ENCODE peak calls at places on chromosomes 1 and 21, in five cellular contexts. X is tibial nerve, E is AG09309, C is thoracic aorta, Q is neuronal stem cell. M is an unnamed sample.

GRCh38 chr1:165411396-165411795 is 33.5 kb downstream of the RXRG start:
- DNase-seq in X (no peak), E (no peak), C (no peak), Q (no peak), M (no peak)

GRCh38 chr1:63321061-63321787 is 1.1 kb upstream of the FOXD3 start:
- DNase-seq in X (no peak), E (no peak), C (no peak), Q (peak), M (no peak)

GRCh38 chr1:20958430-20958829 is 171.3 kb upstream of the HP1BP3 start:
- DNase-seq in X (no peak), E (no peak), C (no peak), Q (no peak), M (no peak)

GRCh38 chr1:81731989-81732388 is 68.7 kb upstream of the ADGRL2 start:
- DNase-seq in X (no peak), E (no peak), C (no peak), Q (no peak), M (no peak)

GRCh38 chr1:17183388-17184160 is 21.4 kb upstream of the PADI1 start:
- DNase-seq in X (no peak), E (no peak), C (no peak), Q (no peak), M (no peak)

GRCh38 chr1:111082421-111083192 is 57.3 kb downstream of the DRAM2 start:
- DNase-seq in X (no peak), E (peak), C (no peak), Q (no peak), M (no peak)

GRCh38 chr1:111768023-111768422 is 12.3 kb downstream of the DDX20 start:
- DNase-seq in X (no peak), E (no peak), C (no peak), Q (no peak), M (no peak)

GRCh38 chr1:110221119-110221518 is 11.0 kb downstream of the KCNC4 start:
- DNase-seq in X (no peak), E (no peak), C (no peak), Q (no peak), M (no peak)

GRCh38 chr1:44675186-44675585 is 672 bp downstream of the ARMH1 start:
- DNase-seq in X (no peak), E (no peak), C (no peak), Q (no peak), M (no peak)

GRCh38 chr1:150484861-150485260 is 2.4 kb upstream of the TARS2 start:
- DNase-seq in X (no peak), E (peak), C (no peak), Q (no peak), M (peak)

GRCh38 chr1:77200297-77200696 is 18.9 kb downstream of the PIGK start:
- DNase-seq in X (no peak), E (no peak), C (no peak), Q (no peak), M (no peak)

GRCh38 chr1:222974496-222974895 is 159.7 kb downstream of the DISP1 start:
- DNase-seq in X (no peak), E (peak), C (no peak), Q (no peak), M (no peak)

GRCh38 chr1:210755991-210756669 is 377.8 kb downstream of the KCNH1 start:
- DNase-seq in X (no peak), E (no peak), C (no peak), Q (no peak), M (no peak)

GRCh38 chr1:91651671-91652071 is 151.0 kb downstream of the CDC7 start:
- DNase-seq in X (peak), E (peak), C (peak), Q (no peak), M (no peak)

GRCh38 chr1:168583571-168583970 is 7.2 kb downstream of the XCL1 start:
- DNase-seq in X (no peak), E (no peak), C (no peak), Q (no peak), M (no peak)

GRCh38 chr1:93395195-93395594 is 49.5 kb downstream of the DR1 start:
- DNase-seq in X (no peak), E (no peak), C (no peak), Q (no peak), M (no peak)

GRCh38 chr1:7403265-7404045 is 367.6 kb upstream of the VAMP3 start:
- DNase-seq in X (no peak), E (no peak), C (no peak), Q (no peak), M (no peak)

GRCh38 chr1:111769517-111770146 is 13.9 kb downstream of the DDX20 start:
- DNase-seq in X (no peak), E (no peak), C (no peak), Q (peak), M (peak)

GRCh38 chr1:202164271-202165037 is 4.1 kb upstream of the PTPN7 start:
- DNase-seq in X (no peak), E (no peak), C (no peak), Q (no peak), M (peak)

GRCh38 chr1:81428998-81429397 is 371.7 kb upstream of the ADGRL2 start:
- DNase-seq in X (no peak), E (no peak), C (no peak), Q (no peak), M (no peak)

GRCh38 chr1:23651069-23651808 is 40.4 kb upstream of the RPL11 start:
- DNase-seq in X (no peak), E (no peak), C (no peak), Q (no peak), M (no peak)

GRCh38 chr1:152878042-152878441 is at the start of gene SMCP:
- DNase-seq in X (no peak), E (no peak), C (no peak), Q (no peak), M (no peak)

GRCh38 chr1:117732065-117732789 is 126.4 kb downstream of the TENT5C start:
- DNase-seq in X (no peak), E (no peak), C (no peak), Q (no peak), M (no peak)

GRCh38 chr1:23865543-23865930 is 2.6 kb downstream of the FUCA1 start:
- DNase-seq in X (no peak), E (peak), C (no peak), Q (no peak), M (no peak)

GRCh38 chr1:220786337-220787068 is at the start of gene MTARC1:
- DNase-seq in X (no peak), E (no peak), C (no peak), Q (peak), M (no peak)

GRCh38 chr1:55071477-55071876 is 32.1 kb downstream of the PCSK9 start:
- DNase-seq in X (no peak), E (no peak), C (no peak), Q (peak), M (peak)

GRCh38 chr1:211359876-211360275 is 33.2 kb downstream of the TRAF5 start:
- DNase-seq in X (no peak), E (no peak), C (no peak), Q (no peak), M (no peak)

GRCh38 chr1:5432436-5432835 is 559.8 kb downstream of the NPHP4 start:
- DNase-seq in X (no peak), E (no peak), C (no peak), Q (no peak), M (no peak)
- H3K4me3 ChIP-seq in X (no peak), E (no peak), C (no peak), Q (no peak), M (no peak)

GRCh38 chr1:38600905-38601304 is 258.7 kb downstream of the RRAGC start:
- DNase-seq in X (no peak), E (no peak), C (no peak), Q (no peak), M (no peak)
- H3K4me3 ChIP-seq in X (no peak), E (no peak), C (no peak), Q (no peak), M (no peak)

DNA sequence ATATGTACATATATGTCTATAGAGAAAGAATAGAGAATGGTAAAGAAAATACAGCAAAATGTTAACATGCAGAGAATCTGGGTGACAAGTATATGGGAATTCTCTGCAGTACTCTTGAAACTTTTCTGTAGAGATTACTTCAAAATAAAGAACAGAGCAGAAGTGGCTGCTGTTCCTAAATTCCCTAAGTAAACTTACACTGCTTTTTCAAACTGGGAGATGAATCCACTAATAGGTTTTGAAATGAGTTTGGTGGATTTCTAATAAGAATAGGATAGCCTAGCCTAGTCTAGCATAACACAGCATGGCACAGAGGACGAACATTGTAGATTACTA is 450 bp upstream of the CR2 start:
- DNase-seq in X (no peak), E (no peak), C (no peak), Q (no peak), M (no peak)
- H3K4me3 ChIP-seq in X (no peak), E (no peak), C (peak), Q (no peak), M (peak)

DNA sequence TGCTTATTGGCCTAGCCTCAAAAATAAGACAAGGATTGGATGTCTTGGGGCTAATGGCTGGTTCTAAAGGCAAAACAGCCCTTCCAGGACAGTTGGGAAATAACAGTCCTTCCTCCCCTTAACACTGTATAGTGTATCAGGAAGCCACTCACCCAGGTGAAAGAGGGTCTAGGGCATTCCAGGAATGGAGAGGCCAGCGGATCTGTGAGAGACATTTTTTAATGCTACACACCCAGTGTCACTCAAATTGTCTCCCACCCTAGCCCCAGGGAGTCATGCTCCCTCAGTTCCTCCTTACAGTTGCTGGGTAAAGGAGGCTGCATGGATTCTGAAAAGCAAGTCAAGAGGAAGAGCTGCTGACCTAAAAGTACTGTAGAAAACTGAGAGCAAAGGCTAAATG is 24.1 kb upstream of the EXO1 start:
- DNase-seq in X (no peak), E (no peak), C (no peak), Q (no peak), M (no peak)
- H3K4me3 ChIP-seq in X (no peak), E (no peak), C (no peak), Q (peak), M (peak)

DNA sequence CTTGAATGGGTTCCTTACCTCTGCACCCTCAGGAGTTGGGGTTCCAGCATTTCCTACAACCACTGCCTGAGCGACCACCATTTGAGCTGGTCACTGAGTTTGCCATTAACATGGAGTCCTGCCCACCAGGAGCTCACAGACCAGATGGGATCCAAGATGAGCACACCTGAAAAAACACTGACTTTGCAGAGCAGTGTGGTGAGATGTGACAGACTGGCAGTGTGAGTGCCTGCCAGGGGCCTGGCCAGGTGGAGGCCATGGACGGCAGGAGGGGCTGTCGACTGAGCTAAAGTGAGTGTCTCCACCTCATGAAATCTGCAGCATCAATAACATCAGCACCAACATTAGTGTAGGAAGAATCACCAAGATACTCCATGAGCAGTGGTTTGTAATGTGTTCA is 12.3 kb upstream of the MIXL1 start:
- DNase-seq in X (no peak), E (no peak), C (no peak), Q (no peak), M (no peak)
- H3K4me3 ChIP-seq in X (no peak), E (no peak), C (no peak), Q (no peak), M (no peak)

GRCh38 chr1:207867136-207868081 is 43.5 kb downstream of the CD34 start:
- DNase-seq in X (no peak), E (no peak), C (no peak), Q (no peak), M (no peak)
- H3K4me3 ChIP-seq in X (peak), E (peak), C (peak), Q (peak), M (peak)

GRCh38 chr1:11904978-11905377 is 21.2 kb downstream of the KIAA2013 start:
- DNase-seq in X (no peak), E (no peak), C (no peak), Q (no peak), M (no peak)

GRCh38 chr1:11906870-11907269 is 19.4 kb downstream of the KIAA2013 start:
- DNase-seq in X (no peak), E (no peak), C (no peak), Q (no peak), M (no peak)

GRCh38 chr1:11903210-11903609 is 23.0 kb downstream of the KIAA2013 start:
- DNase-seq in X (no peak), E (no peak), C (no peak), Q (no peak), M (no peak)

GRCh38 chr1:11908139-11909021 is 17.8 kb downstream of the KIAA2013 start:
- DNase-seq in X (peak), E (peak), C (no peak), Q (peak), M (peak)

DNA sequence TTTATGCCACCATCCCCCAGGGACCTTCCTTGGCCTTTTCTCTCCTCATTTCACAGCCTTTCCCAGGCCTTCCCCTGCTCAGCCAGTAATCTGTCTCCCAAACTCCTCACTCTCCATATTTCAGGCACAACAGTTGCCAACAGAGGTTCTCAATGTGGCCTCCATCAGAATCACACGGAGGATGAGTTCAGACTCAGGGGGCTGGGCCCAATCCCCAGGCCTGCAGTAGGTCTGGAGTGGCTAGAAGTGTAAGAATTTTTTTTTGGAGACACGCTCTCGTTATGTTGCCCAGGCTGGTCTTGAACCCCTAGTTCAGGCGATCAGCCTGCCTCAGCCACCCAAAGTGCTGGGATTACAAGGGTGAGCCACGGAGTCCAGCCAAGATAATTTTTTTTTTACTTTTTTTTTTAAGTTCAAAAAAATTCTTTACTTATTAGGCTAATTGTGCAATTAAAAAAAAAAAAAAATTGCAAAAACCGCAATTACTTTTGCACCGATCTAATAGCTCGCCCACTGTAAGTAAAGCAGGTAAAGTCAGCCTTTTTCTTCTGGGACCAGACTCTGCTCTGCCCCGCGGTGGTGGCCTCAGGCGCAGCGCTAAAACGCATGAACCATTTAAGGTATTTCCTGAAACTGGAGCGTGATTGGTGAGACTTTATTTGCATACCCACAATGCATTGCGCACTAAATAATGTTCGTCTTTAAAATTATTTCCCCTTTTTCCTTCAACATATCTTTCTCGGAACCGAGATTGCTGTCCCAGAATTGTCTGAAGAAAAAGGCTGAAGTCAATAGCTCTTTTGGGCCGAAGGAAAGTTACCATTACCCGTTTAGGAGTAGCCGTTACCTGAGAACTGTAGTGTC is 18.7 kb downstream of the KIAA2013 start:
- DNase-seq in X (peak), E (peak), C (peak), Q (peak), M (peak)
- H3K4me3 ChIP-seq in X (peak), E (no peak), C (peak), Q (no peak), M (no peak)

GRCh38 chr21:44500111-44500510 is 39.9 kb downstream of the KRTAP10-1 start:
- DNase-seq in X (no peak), E (no peak), C (no peak), Q (no peak), M (no peak)

GRCh38 chr21:44497641-44498243 is 42.3 kb downstream of the KRTAP10-1 start:
- DNase-seq in X (no peak), E (no peak), C (no peak), Q (no peak), M (no peak)

GRCh38 chr21:44498280-44498964 is 41.6 kb downstream of the KRTAP10-1 start:
- DNase-seq in X (no peak), E (no peak), C (no peak), Q (no peak), M (no peak)

GRCh38 chr21:44498965-44499560 is 40.9 kb downstream of the KRTAP10-1 start:
- DNase-seq in X (no peak), E (no peak), C (no peak), Q (no peak), M (no peak)

DNA sequence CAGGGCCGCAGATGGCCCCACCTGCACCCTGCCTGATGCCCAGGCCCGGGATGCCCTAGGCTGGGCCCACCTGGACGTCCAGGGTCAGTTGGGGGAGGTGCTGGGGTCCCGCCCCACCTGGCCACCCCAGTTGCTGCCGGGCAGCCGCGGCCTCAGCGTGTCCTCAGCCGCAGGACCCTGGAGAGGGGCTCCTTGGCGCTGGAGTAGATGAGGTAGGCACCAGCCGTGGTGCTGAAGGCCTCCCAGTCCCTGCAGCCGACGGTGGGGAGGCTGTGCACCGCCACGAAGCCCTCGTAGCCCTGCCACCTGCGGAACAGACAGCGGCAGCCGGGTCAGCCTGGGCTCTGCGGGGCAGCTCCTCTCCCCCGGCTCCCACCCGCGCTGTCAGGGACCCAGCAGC is 40.4 kb downstream of the KRTAP10-1 start:
- DNase-seq in X (no peak), E (no peak), C (no peak), Q (no peak), M (no peak)
- H3K4me3 ChIP-seq in X (no peak), E (no peak), C (no peak), Q (no peak), M (no peak)

DNA sequence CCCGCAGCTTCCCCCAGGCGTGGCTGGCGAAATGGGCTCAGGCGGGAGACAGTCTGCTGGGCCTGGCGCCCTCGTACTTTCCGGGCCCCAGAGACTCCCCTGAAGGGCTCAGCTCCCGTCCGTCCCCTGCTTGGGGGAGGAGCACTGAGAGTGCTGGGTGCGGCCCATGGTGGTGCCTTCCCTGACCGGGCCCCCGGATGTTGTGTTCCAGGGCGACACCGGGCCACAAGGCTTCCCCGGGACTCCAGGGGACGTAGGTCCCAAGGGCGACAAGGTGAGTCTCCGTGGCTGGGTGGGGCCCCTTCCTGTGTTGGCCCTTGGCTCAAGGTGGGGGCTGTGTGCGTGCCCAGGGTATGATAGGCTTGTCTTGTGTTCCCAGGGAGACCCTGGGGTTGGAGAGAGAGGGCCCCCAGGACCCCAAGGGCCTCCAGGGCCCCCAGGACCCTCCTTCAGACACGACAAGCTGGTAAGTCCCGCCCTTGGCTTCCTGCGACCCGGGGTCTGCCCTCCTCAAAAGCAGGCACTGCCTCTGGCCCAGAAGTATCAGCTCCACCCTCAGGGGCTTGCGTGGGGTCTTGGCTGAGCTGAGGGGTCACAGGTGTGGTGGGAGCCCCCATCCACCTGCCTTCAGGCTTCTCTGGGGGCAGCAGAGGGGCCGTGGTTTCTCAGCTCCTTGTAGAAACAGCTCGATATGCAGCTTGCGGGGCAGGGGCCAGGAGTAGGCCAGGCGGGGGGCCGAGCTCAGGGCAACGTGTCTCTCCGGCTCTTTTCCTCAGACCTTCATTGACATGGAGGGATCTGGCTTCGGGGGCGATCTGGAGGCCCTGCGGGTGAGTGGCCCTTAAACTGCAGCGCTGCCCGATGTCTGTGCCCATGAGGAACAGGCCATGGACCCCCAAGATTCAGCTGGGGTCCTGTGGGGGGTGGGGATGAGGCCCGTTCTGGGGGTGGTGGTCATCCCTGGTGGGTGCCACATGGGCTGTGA is 62.3 kb downstream of the SLC19A1 start:
- DNase-seq in X (no peak), E (no peak), C (no peak), Q (no peak), M (no peak)
- H3K4me3 ChIP-seq in X (no peak), E (no peak), C (no peak), Q (no peak), M (no peak)